ENCODE peak calls at places on chromosomes 3 and 15, in six cellular contexts. X is activated T-helper 1 cell treated with anti-CD3 and anti-CD28 coated beads, Interleukin-12 subunit alpha, Interleukin-12 subunit beta, Interleukin-2, Interleukin-4 antibody, amounts not matched to agents 30 ng/mL and 10 ng/mL and 1 ng/mL, durations not matched to agents 14 hours and 24 hours and 36 hours; I is endothelial cell; O is SIG-M5; J is AG04450; K is ELR. R is an unnamed sample.

GRCh38 chr3:50913279-50913678 is 238.6 kb downstream of the DOCK3 start:
- DNase-seq in I (no peak), J (no peak), X (no peak), K (no peak), O (no peak), R (no peak)

GRCh38 chr3:37856381-37856780 is 5.3 kb upstream of the CTDSPL start:
- DNase-seq in I (no peak), J (no peak), K (no peak), O (no peak), X (no peak), R (no peak)

GRCh38 chr15:56202737-56203136 is 40.9 kb downstream of the RFX7 start:
- DNase-seq in I (no peak), K (no peak), J (no peak), X (no peak), O (no peak), R (no peak)

GRCh38 chr3:45320986-45321385 is 67.4 kb upstream of the LARS2 start:
- DNase-seq in I (no peak), J (no peak), K (no peak), O (no peak), X (no peak), R (no peak)

GRCh38 chr15:56356616-56357015 is 8.6 kb upstream of the TEX9 start:
- DNase-seq in O (no peak), J (no peak), I (no peak), X (no peak), K (peak), R (no peak)

GRCh38 chr3:131702156-131702555 is 199.4 kb upstream of the MRPL3 start:
- DNase-seq in I (no peak), K (peak), J (no peak), O (no peak), X (no peak), R (no peak)

GRCh38 chr3:124459678-124460077 is 270.6 kb upstream of the UMPS start:
- DNase-seq in O (no peak), X (no peak), I (no peak), K (no peak), J (no peak), R (no peak)

GRCh38 chr3:24149032-24149431 is 203.9 kb downstream of the NR1D2 start:
- DNase-seq in X (no peak), O (no peak), K (no peak), J (no peak), I (peak), R (peak)

GRCh38 chr15:100733786-100734185 is 131.4 kb downstream of the ASB7 start:
- DNase-seq in O (no peak), K (peak), J (no peak), I (no peak), X (no peak), R (no peak)

GRCh38 chr3:166570136-166570535 is 732.9 kb upstream of the BCHE start:
- DNase-seq in O (no peak), J (no peak), X (no peak), K (no peak), I (no peak), R (no peak)